ENCODE peak calls at places on chromosome 3, in nine cellular contexts. I, F, O, D, U, A, M, L and Y are unnamed samples.
A peak's percentile ranks its signal among the peaks of the same experiment; 100 is the strongest.

GRCh38 chr3:172197344-172197743 is 158.0 kb downstream of the FNDC3B start:
- DNase-seq in I (no peak), F (no peak), O (no peak), D (no peak), U (no peak), A (no peak), M (no peak), L (no peak), Y (no peak)

GRCh38 chr3:141402476-141403171 is 34.3 kb downstream of the ZBTB38 start:
- DNase-seq in I (peak; percentile 56), F (peak; percentile 7), O (no peak), D (peak; percentile 88), U (peak; percentile 34), A (peak; percentile 71), M (peak; percentile 34), L (peak; percentile 71), Y (no peak)

GRCh38 chr3:15159501-15160136 is 46.4 kb upstream of the CAPN7 start:
- DNase-seq in I (no peak), F (no peak), O (no peak), D (no peak), U (no peak), A (no peak), M (no peak), L (peak; percentile 67), Y (no peak)

GRCh38 chr3:38521391-38521987 is 25.3 kb downstream of the EXOG start:
- DNase-seq in I (peak; percentile 69), F (peak; percentile 51), O (peak; percentile 65), D (peak; percentile 48), U (peak; percentile 47), A (peak; percentile 63), M (peak; percentile 73), L (peak; percentile 86), Y (peak; percentile 73)

GRCh38 chr3:120433662-120434331 is 17.0 kb downstream of the FSTL1 start:
- DNase-seq in I (no peak), F (no peak), O (no peak), D (no peak), U (no peak), A (no peak), M (no peak), L (no peak), Y (no peak)

GRCh38 chr3:10437272-10437994 is 68.0 kb downstream of the ATP2B2 start:
- DNase-seq in I (peak; percentile 76), F (no peak), O (no peak), D (peak; percentile 50), U (peak; percentile 39), A (peak; percentile 59), M (peak; percentile 70), L (peak; percentile 74), Y (peak; percentile 44)

GRCh38 chr3:39000008-39000450 is 51.7 kb downstream of the SCN11A start:
- DNase-seq in I (no peak), F (peak; percentile 16), O (no peak), D (peak; percentile 40), U (no peak), A (no peak), M (peak; percentile 60), L (peak; percentile 87), Y (peak; percentile 78)

GRCh38 chr3:169256791-169257522 is 406.6 kb downstream of the MECOM start:
- DNase-seq in I (no peak), F (no peak), O (no peak), D (no peak), U (no peak), A (no peak), M (no peak), L (no peak), Y (no peak)

GRCh38 chr3:53614307-53614706 is 119.9 kb downstream of the CACNA1D start:
- DNase-seq in I (no peak), F (no peak), O (no peak), D (no peak), U (no peak), A (peak; percentile 20), M (no peak), L (no peak), Y (no peak)

GRCh38 chr3:101643861-101644613 is 32.9 kb downstream of the ZBTB11 start:
- DNase-seq in I (peak; percentile 63), F (peak; percentile 7), O (no peak), D (peak; percentile 83), U (peak; percentile 19), A (no peak), M (peak; percentile 90), L (peak; percentile 20), Y (peak; percentile 80)

GRCh38 chr3:6362406-6362805 is 498.5 kb upstream of the GRM7 start:
- DNase-seq in I (no peak), F (no peak), O (no peak), D (no peak), U (no peak), A (no peak), M (no peak), L (no peak), Y (no peak)

GRCh38 chr3:113574213-113574612 is 41.9 kb downstream of the SIDT1 start:
- DNase-seq in I (no peak), F (no peak), O (no peak), D (no peak), U (no peak), A (no peak), M (no peak), L (no peak), Y (no peak)